ENCODE peak calls at places on chromosomes 12 and 14, in four cellular contexts. One of them, this sample, is unnamed.
A peak's percentile ranks its signal among the peaks of the same experiment; 100 is the strongest.

GRCh38 chr12:108691995-108692808 is 39.1 kb downstream of the CORO1C start:
- DNase-seq in fibroblast of pulmonary artery: peak; percentile 31
- DNase-seq in T-helper 22 cell: no peak
- DNase-seq in GM20000: no peak
- DNase-seq in this sample: no peak

GRCh38 chr12:121325922-121326396 is 26.3 kb downstream of the ANAPC5 start:
- DNase-seq in fibroblast of pulmonary artery: no peak
- DNase-seq in T-helper 22 cell: no peak
- DNase-seq in GM20000: no peak
- DNase-seq in this sample: peak; percentile 61

GRCh38 chr12:26135010-26135420 is 10.2 kb upstream of the BHLHE41 start:
- DNase-seq in fibroblast of pulmonary artery: peak; percentile 52
- DNase-seq in T-helper 22 cell: no peak
- DNase-seq in GM20000: no peak
- DNase-seq in this sample: no peak

GRCh38 chr14:92217956-92218355 is 96.2 kb downstream of the CPSF2 start:
- DNase-seq in fibroblast of pulmonary artery: no peak
- DNase-seq in T-helper 22 cell: no peak
- DNase-seq in GM20000: no peak
- DNase-seq in this sample: peak; percentile 35

GRCh38 chr12:93443576-93443975 is 1.8 kb upstream of the UBE2N start:
- DNase-seq in fibroblast of pulmonary artery: no peak
- DNase-seq in T-helper 22 cell: no peak
- DNase-seq in GM20000: no peak
- DNase-seq in this sample: no peak

GRCh38 chr14:48125654-48126053 is 450.2 kb upstream of the MDGA2 start:
- DNase-seq in fibroblast of pulmonary artery: no peak
- DNase-seq in T-helper 22 cell: no peak
- DNase-seq in GM20000: no peak
- DNase-seq in this sample: no peak

GRCh38 chr12:85865905-85866304 is 8.2 kb upstream of the NTS start:
- DNase-seq in fibroblast of pulmonary artery: peak; percentile 11
- DNase-seq in T-helper 22 cell: no peak
- DNase-seq in GM20000: no peak
- DNase-seq in this sample: no peak

GRCh38 chr14:100738704-100739131 is 12.0 kb downstream of the DLK1 start:
- DNase-seq in fibroblast of pulmonary artery: no peak
- DNase-seq in T-helper 22 cell: no peak
- DNase-seq in GM20000: no peak
- DNase-seq in this sample: no peak

This sample was measured in fibroblast of the aortic adventitia.